ENCODE peak calls at places on chromosomes 11 and 22, in five cellular contexts. P, I, E, K and A are unnamed samples.

GRCh38 chr11:117354550-117354949 is 26.9 kb downstream of the CEP164 start:
- DNase-seq in E (no peak), I (no peak), P (no peak), K (no peak), A (no peak)

GRCh38 chr11:57279131-57279530 is 42.1 kb upstream of the APLNR start:
- DNase-seq in K (no peak), I (no peak), E (peak; percentile 68), P (no peak), A (no peak)

GRCh38 chr11:88213406-88213805 is 38.2 kb upstream of the RAB38 start:
- DNase-seq in E (no peak), K (no peak), I (no peak), P (no peak), A (no peak)

GRCh38 chr22:36220457-36220921 is 18.8 kb downstream of the APOL2 start:
- DNase-seq in I (peak; percentile 52), K (no peak), E (peak; percentile 45), P (no peak), A (no peak)

GRCh38 chr22:45069925-45070324 is 60.1 kb upstream of the PHF21B start:
- DNase-seq in I (no peak), P (no peak), E (peak; percentile 60), K (no peak), A (no peak)

GRCh38 chr11:119320593-119321524 is 3.9 kb upstream of the MCAM start:
- DNase-seq in E (peak; percentile 59), I (peak; percentile 48), K (peak; percentile 64), P (no peak), A (peak; percentile 59)

GRCh38 chr11:70272009-70272408 is 1.5 kb downstream of the PPFIA1 start:
- DNase-seq in I (no peak), K (no peak), E (no peak), P (no peak), A (no peak)

GRCh38 chr11:75406338-75406777 is 7.0 kb downstream of the RPS3 start:
- DNase-seq in I (peak; percentile 59), E (no peak), P (no peak), K (no peak), A (no peak)

GRCh38 chr22:27406389-27406861 is 395.1 kb downstream of the MN1 start:
- DNase-seq in E (no peak), I (no peak), K (no peak), P (no peak), A (no peak)

GRCh38 chr11:76371170-76371569 is 9.8 kb downstream of the THAP12 start:
- DNase-seq in P (no peak), E (peak; percentile 79), I (peak; percentile 75), K (no peak), A (no peak)

GRCh38 chr11:97615541-97615940 is 1225.7 kb downstream of the JRKL start:
- DNase-seq in E (no peak), I (no peak), K (no peak), P (no peak), A (no peak)

GRCh38 chr22:40479887-40480538 is 109.6 kb downstream of the SGSM3 start:
- DNase-seq in P (no peak), I (no peak), K (no peak), E (peak; percentile 55), A (no peak)

GRCh38 chr11:76810151-76810853 is 27.1 kb downstream of the TSKU start:
- DNase-seq in P (no peak), E (peak; percentile 78), K (no peak), I (no peak), A (no peak)

GRCh38 chr11:63583288-63583687 is 20.1 kb upstream of the PLAAT2 start:
- DNase-seq in E (no peak), P (no peak), K (no peak), I (no peak), A (no peak)

GRCh38 chr11:67463186-67463585 is 5.9 kb downstream of the TMEM134 start:
- DNase-seq in I (no peak), P (no peak), K (no peak), E (no peak), A (no peak)

GRCh38 chr11:43515090-43515489 is 156.4 kb downstream of the TTC17 start:
- DNase-seq in I (no peak), E (no peak), K (no peak), P (no peak), A (no peak)

GRCh38 chr11:100670140-100670539 is 16.9 kb upstream of the ARHGAP42 start:
- DNase-seq in E (no peak), P (no peak), K (no peak), I (no peak), A (no peak)

GRCh38 chr11:95739526-95739925 is 50.1 kb downstream of the FAM76B start:
- DNase-seq in E (no peak), K (no peak), P (no peak), I (no peak), A (no peak)

GRCh38 chr22:35352214-35353111 is 28.4 kb upstream of the HMOX1 start:
- DNase-seq in K (peak; percentile 92), E (no peak), P (no peak), I (no peak), A (no peak)

GRCh38 chr11:133533205-133533604 is 904 bp upstream of the OPCML start:
- DNase-seq in I (no peak), P (no peak), E (no peak), K (no peak), A (no peak)

GRCh38 chr11:14118047-14118446 is 155.5 kb downstream of the SPON1 start:
- DNase-seq in P (no peak), K (no peak), I (no peak), E (no peak), A (no peak)

GRCh38 chr22:43985532-43985931 is 30.3 kb downstream of the SAMM50 start:
- DNase-seq in E (no peak), I (no peak), K (peak; percentile 28), P (no peak), A (no peak)

GRCh38 chr11:3058753-3059664 is 1.8 kb upstream of the CARS1 start:
- DNase-seq in K (peak; percentile 30), E (peak; percentile 84), P (no peak), I (peak; percentile 81), A (no peak)

GRCh38 chr11:8006349-8006977 is 19.3 kb downstream of the EIF3F start:
- DNase-seq in P (no peak), K (no peak), I (peak; percentile 39), E (peak; percentile 72), A (peak; percentile 45)

GRCh38 chr11:10407055-10407454 is 48.0 kb upstream of the AMPD3 start:
- DNase-seq in K (no peak), P (no peak), E (peak; percentile 85), I (no peak), A (no peak)

GRCh38 chr11:117572671-117573070 is 224.3 kb downstream of the DSCAML1 start:
- DNase-seq in P (no peak), I (no peak), E (no peak), K (no peak), A (no peak)

GRCh38 chr22:21074092-21074715 is 28.5 kb downstream of the LRRC74B start:
- DNase-seq in P (no peak), E (peak; percentile 85), I (peak; percentile 77), K (no peak), A (no peak)

GRCh38 chr11:32318071-32318815 is 117.1 kb downstream of the WT1 start:
- DNase-seq in P (no peak), I (no peak), K (no peak), E (no peak), A (no peak)

GRCh38 chr11:91239359-91239758 is 985.3 kb upstream of the FAT3 start:
- DNase-seq in K (no peak), P (no peak), I (no peak), E (no peak), A (no peak)

GRCh38 chr11:94623120-94623735 is 56.1 kb downstream of the PIWIL4 start:
- DNase-seq in P (no peak), I (peak; percentile 57), E (peak; percentile 86), K (no peak), A (peak; percentile 30)